ENCODE peak calls at places on chromosomes 12 and 14, in seven cellular contexts. One of them, this sample, is unnamed.

GRCh38 chr12:4477133-4477532 is 31.5 kb upstream of the FGF6 start:
- DNase-seq in heart left ventricle: no peak
- DNase-seq in mesendoderm: no peak
- DNase-seq in psoas muscle: no peak
- DNase-seq in ovary: no peak
- DNase-seq in esophagus squamous epithelium: no peak
- DNase-seq in hepatocyte: no peak
- DNase-seq in this sample: no peak

GRCh38 chr14:20624495-20625070 is 16.9 kb downstream of the OR6S1 start:
- DNase-seq in mesendoderm: peak; percentile 95
- DNase-seq in esophagus squamous epithelium: no peak
- DNase-seq in psoas muscle: peak; percentile 54
- DNase-seq in heart left ventricle: peak; percentile 25
- DNase-seq in hepatocyte: peak; percentile 84
- DNase-seq in ovary: no peak
- DNase-seq in this sample: peak; percentile 73

GRCh38 chr14:87171161-87171560 is 821.8 kb downstream of the GALC start:
- DNase-seq in psoas muscle: no peak
- DNase-seq in mesendoderm: no peak
- DNase-seq in hepatocyte: no peak
- DNase-seq in ovary: no peak
- DNase-seq in heart left ventricle: no peak
- DNase-seq in esophagus squamous epithelium: no peak
- DNase-seq in this sample: no peak

GRCh38 chr12:79299447-79300198 is 391.1 kb downstream of the PAWR start:
- DNase-seq in heart left ventricle: no peak
- DNase-seq in mesendoderm: no peak
- DNase-seq in esophagus squamous epithelium: no peak
- DNase-seq in psoas muscle: no peak
- DNase-seq in hepatocyte: no peak
- DNase-seq in ovary: no peak
- DNase-seq in this sample: no peak

GRCh38 chr12:57066245-57066644 is 12.3 kb downstream of the NEMP1 start:
- DNase-seq in mesendoderm: no peak
- DNase-seq in heart left ventricle: no peak
- DNase-seq in esophagus squamous epithelium: no peak
- DNase-seq in psoas muscle: no peak
- DNase-seq in hepatocyte: no peak
- DNase-seq in ovary: no peak
- DNase-seq in this sample: no peak

GRCh38 chr14:54818201-54819133 is 84.2 kb downstream of the GCH1 start:
- DNase-seq in psoas muscle: no peak
- DNase-seq in hepatocyte: peak; percentile 81
- DNase-seq in mesendoderm: peak; percentile 52
- DNase-seq in heart left ventricle: no peak
- DNase-seq in esophagus squamous epithelium: no peak
- DNase-seq in ovary: no peak
- DNase-seq in this sample: no peak

GRCh38 chr12:96208346-96208745 is 14.2 kb downstream of the ELK3 start:
- DNase-seq in mesendoderm: no peak
- DNase-seq in hepatocyte: no peak
- DNase-seq in esophagus squamous epithelium: no peak
- DNase-seq in heart left ventricle: no peak
- DNase-seq in ovary: no peak
- DNase-seq in psoas muscle: no peak
- DNase-seq in this sample: peak; percentile 55

GRCh38 chr12:11209098-11209497 is 22.4 kb upstream of the TAS2R42 start:
- DNase-seq in psoas muscle: no peak
- DNase-seq in hepatocyte: no peak
- DNase-seq in heart left ventricle: no peak
- DNase-seq in ovary: no peak
- DNase-seq in mesendoderm: peak; percentile 47
- DNase-seq in esophagus squamous epithelium: no peak
- DNase-seq in this sample: no peak

GRCh38 chr12:19461986-19462385 is 22.7 kb downstream of the AEBP2 start:
- DNase-seq in heart left ventricle: no peak
- DNase-seq in psoas muscle: no peak
- DNase-seq in esophagus squamous epithelium: no peak
- DNase-seq in ovary: no peak
- DNase-seq in mesendoderm: no peak
- DNase-seq in hepatocyte: no peak
- DNase-seq in this sample: no peak

GRCh38 chr12:131137836-131138637 is 184.3 kb downstream of the ADGRD1 start:
- DNase-seq in mesendoderm: peak; percentile 5
- DNase-seq in heart left ventricle: no peak
- DNase-seq in hepatocyte: peak; percentile 47
- DNase-seq in ovary: peak; percentile 71
- DNase-seq in psoas muscle: no peak
- DNase-seq in esophagus squamous epithelium: no peak
- DNase-seq in this sample: no peak

GRCh38 chr14:39431416-39432178 is 636 bp downstream of the FBXO33 start:
- DNase-seq in esophagus squamous epithelium: no peak
- DNase-seq in hepatocyte: peak; percentile 70
- DNase-seq in ovary: peak; percentile 66
- DNase-seq in mesendoderm: peak; percentile 65
- DNase-seq in heart left ventricle: peak; percentile 21
- DNase-seq in psoas muscle: peak; percentile 35
- DNase-seq in this sample: peak; percentile 60

GRCh38 chr14:90398315-90398811 is 1.5 kb downstream of the CALM1 start:
- DNase-seq in hepatocyte: peak; percentile 47
- DNase-seq in mesendoderm: peak; percentile 52
- DNase-seq in heart left ventricle: peak; percentile 45
- DNase-seq in psoas muscle: no peak
- DNase-seq in esophagus squamous epithelium: no peak
- DNase-seq in ovary: no peak
- DNase-seq in this sample: no peak

GRCh38 chr12:58443273-58443980 is 476.9 kb downstream of the LRIG3 start:
- DNase-seq in hepatocyte: peak; percentile 26
- DNase-seq in mesendoderm: peak; percentile 67
- DNase-seq in psoas muscle: no peak
- DNase-seq in heart left ventricle: no peak
- DNase-seq in esophagus squamous epithelium: no peak
- DNase-seq in ovary: no peak
- DNase-seq in this sample: no peak

GRCh38 chr14:51828017-51828797 is 32.2 kb upstream of the GNG2 start:
- DNase-seq in ovary: no peak
- DNase-seq in psoas muscle: peak; percentile 33
- DNase-seq in heart left ventricle: no peak
- DNase-seq in hepatocyte: peak; percentile 17
- DNase-seq in esophagus squamous epithelium: no peak
- DNase-seq in mesendoderm: peak; percentile 74
- DNase-seq in this sample: no peak

GRCh38 chr14:37081220-37081619 is 91.2 kb downstream of the SLC25A21 start:
- DNase-seq in heart left ventricle: no peak
- DNase-seq in hepatocyte: no peak
- DNase-seq in psoas muscle: no peak
- DNase-seq in mesendoderm: peak; percentile 57
- DNase-seq in esophagus squamous epithelium: no peak
- DNase-seq in ovary: no peak
- DNase-seq in this sample: no peak

GRCh38 chr12:25458047-25458552 is 95.0 kb downstream of the LMNTD1 start:
- DNase-seq in hepatocyte: no peak
- DNase-seq in esophagus squamous epithelium: no peak
- DNase-seq in psoas muscle: no peak
- DNase-seq in heart left ventricle: no peak
- DNase-seq in mesendoderm: no peak
- DNase-seq in ovary: no peak
- DNase-seq in this sample: no peak

GRCh38 chr14:84643438-84643837 is 886.5 kb upstream of the FLRT2 start:
- DNase-seq in mesendoderm: peak; percentile 46
- DNase-seq in esophagus squamous epithelium: no peak
- DNase-seq in hepatocyte: no peak
- DNase-seq in heart left ventricle: no peak
- DNase-seq in psoas muscle: no peak
- DNase-seq in ovary: no peak
- DNase-seq in this sample: no peak

GRCh38 chr14:105882626-105883025 is 356.2 kb downstream of the TMEM121 start:
- DNase-seq in heart left ventricle: peak; percentile 4
- DNase-seq in psoas muscle: peak; percentile 10
- DNase-seq in hepatocyte: no peak
- DNase-seq in esophagus squamous epithelium: no peak
- DNase-seq in mesendoderm: no peak
- DNase-seq in ovary: peak; percentile 2
- DNase-seq in this sample: no peak

GRCh38 chr12:8780389-8780788 is 42.0 kb upstream of the A2ML1 start:
- DNase-seq in hepatocyte: peak; percentile 57
- DNase-seq in psoas muscle: no peak
- DNase-seq in mesendoderm: peak; percentile 86
- DNase-seq in heart left ventricle: no peak
- DNase-seq in esophagus squamous epithelium: no peak
- DNase-seq in ovary: no peak
- DNase-seq in this sample: no peak

GRCh38 chr14:100072783-100073346 is 7.6 kb downstream of the EVL start:
- DNase-seq in ovary: no peak
- DNase-seq in hepatocyte: no peak
- DNase-seq in mesendoderm: no peak
- DNase-seq in esophagus squamous epithelium: no peak
- DNase-seq in psoas muscle: no peak
- DNase-seq in heart left ventricle: no peak
- DNase-seq in this sample: no peak

GRCh38 chr12:18919826-18920511 is 182.1 kb downstream of the CAPZA3 start:
- DNase-seq in heart left ventricle: no peak
- DNase-seq in psoas muscle: no peak
- DNase-seq in ovary: no peak
- DNase-seq in hepatocyte: peak; percentile 51
- DNase-seq in mesendoderm: no peak
- DNase-seq in esophagus squamous epithelium: no peak
- DNase-seq in this sample: no peak

GRCh38 chr12:57109207-57110160 is 1.7 kb downstream of the STAT6 start:
- DNase-seq in mesendoderm: no peak
- DNase-seq in hepatocyte: no peak
- DNase-seq in esophagus squamous epithelium: no peak
- DNase-seq in heart left ventricle: no peak
- DNase-seq in ovary: no peak
- DNase-seq in psoas muscle: no peak
- DNase-seq in this sample: no peak

GRCh38 chr12:117169548-117169947 is 20.7 kb downstream of the FBXO21 start:
- DNase-seq in heart left ventricle: no peak
- DNase-seq in hepatocyte: no peak
- DNase-seq in ovary: peak; percentile 66
- DNase-seq in psoas muscle: no peak
- DNase-seq in mesendoderm: no peak
- DNase-seq in esophagus squamous epithelium: no peak
- DNase-seq in this sample: no peak
- H3K4me1 ChIP-seq in heart left ventricle: no peaks in the 10 kb centered on the region
- H3K4me1 ChIP-seq in hepatocyte: no peaks in the 10 kb centered on the region
- H3K4me1 ChIP-seq in ovary: no peaks in the 10 kb centered on the region
- H3K4me1 ChIP-seq in psoas muscle: no peaks in the 10 kb centered on the region
- H3K4me1 ChIP-seq in mesendoderm: no peaks in the 10 kb centered on the region
- H3K4me1 ChIP-seq in esophagus squamous epithelium: peaks cover 6% of the 10 kb centered on the region
- H3K4me1 ChIP-seq in this sample: peaks cover 3% of the 10 kb centered on the region

DNA sequence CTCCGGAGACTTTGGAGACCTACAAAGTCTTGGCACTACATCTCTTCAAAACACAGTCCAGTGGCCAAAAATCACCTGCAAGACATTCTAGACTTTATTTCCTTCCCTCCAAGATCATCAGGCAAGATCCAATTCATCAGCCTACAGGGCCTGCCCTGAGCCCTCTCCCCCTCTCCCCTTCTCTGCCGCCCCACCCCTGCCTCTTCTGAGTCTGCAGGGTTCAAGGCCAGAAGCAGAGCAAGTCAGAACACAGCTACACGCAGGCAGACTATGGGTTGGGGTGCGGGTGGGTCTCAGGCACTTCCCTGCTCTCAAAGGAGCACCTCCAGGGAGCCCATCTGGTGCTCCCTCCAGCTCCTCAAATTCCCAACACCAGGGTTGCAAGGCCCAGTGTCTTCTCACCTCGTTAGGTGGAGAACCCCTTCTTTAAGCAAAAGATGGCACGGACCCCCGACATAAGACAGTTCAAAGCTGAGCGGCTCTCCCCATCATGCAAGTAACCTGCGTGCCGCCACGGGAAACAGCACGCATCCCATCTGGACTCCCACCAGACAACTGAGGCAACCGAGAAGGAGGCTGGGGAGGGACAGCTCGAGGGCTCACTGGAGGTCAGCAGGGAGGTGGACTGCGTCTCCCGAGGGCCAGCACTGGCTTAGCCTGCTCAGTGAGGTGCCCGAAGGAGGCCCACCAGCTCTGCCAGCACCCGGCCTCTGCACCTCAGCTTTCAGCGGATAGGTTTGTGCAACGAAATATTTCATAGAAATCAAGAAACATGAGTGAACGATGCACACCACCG is 5.6 kb upstream of the INF2 start:
- DNase-seq in hepatocyte: no peak
- DNase-seq in heart left ventricle: peak; percentile 5
- DNase-seq in esophagus squamous epithelium: no peak
- DNase-seq in mesendoderm: no peak
- DNase-seq in ovary: no peak
- DNase-seq in psoas muscle: no peak
- DNase-seq in this sample: no peak
- H3K4me1 ChIP-seq in hepatocyte: peaks cover 64% of the 10 kb centered on the region
- H3K4me1 ChIP-seq in heart left ventricle: peaks cover 40% of the 10 kb centered on the region
- H3K4me1 ChIP-seq in esophagus squamous epithelium: peaks cover 74% of the 10 kb centered on the region
- H3K4me1 ChIP-seq in mesendoderm: peaks cover 23% of the 10 kb centered on the region
- H3K4me1 ChIP-seq in ovary: peaks cover 20% of the 10 kb centered on the region
- H3K4me1 ChIP-seq in psoas muscle: peaks cover 43% of the 10 kb centered on the region
- H3K4me1 ChIP-seq in this sample: no peaks in the 10 kb centered on the region

GRCh38 chr12:120830052-120830940 is 73.9 kb downstream of the SPPL3 start:
- DNase-seq in psoas muscle: no peak
- DNase-seq in heart left ventricle: no peak
- DNase-seq in mesendoderm: peak; percentile 43
- DNase-seq in ovary: no peak
- DNase-seq in esophagus squamous epithelium: no peak
- DNase-seq in hepatocyte: no peak
- DNase-seq in this sample: no peak
- H3K4me1 ChIP-seq in psoas muscle: peaks cover 47% of the 10 kb centered on the region
- H3K4me1 ChIP-seq in heart left ventricle: peaks cover 17% of the 10 kb centered on the region
- H3K4me1 ChIP-seq in mesendoderm: peaks cover 3% of the 10 kb centered on the region
- H3K4me1 ChIP-seq in ovary: peaks cover 7% of the 10 kb centered on the region
- H3K4me1 ChIP-seq in esophagus squamous epithelium: peaks cover 86% of the 10 kb centered on the region
- H3K4me1 ChIP-seq in hepatocyte: peaks cover 34% of the 10 kb centered on the region
- H3K4me1 ChIP-seq in this sample: peaks cover 69% of the 10 kb centered on the region

DNA sequence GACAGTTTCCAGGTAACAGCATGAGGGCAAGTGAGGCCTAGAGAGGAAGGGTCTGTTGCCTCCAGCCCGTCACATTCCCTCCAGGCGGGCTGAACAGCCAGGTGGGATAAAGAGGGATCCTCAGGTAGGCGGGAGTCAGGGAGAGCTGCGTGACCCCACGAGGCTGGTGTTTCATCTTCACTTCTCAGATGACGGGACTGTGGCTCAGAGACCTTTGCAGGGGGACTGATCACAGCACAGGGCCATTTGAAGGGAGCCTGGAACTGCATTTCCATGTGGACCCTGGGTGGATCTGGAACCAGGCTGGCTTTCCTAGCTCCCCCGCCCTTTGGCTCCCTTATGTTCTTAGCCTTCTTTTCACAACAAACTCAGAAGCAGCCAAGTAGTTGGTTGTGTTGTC is 37.4 kb downstream of the SH2B3 start:
- DNase-seq in esophagus squamous epithelium: no peak
- DNase-seq in heart left ventricle: no peak
- DNase-seq in hepatocyte: no peak
- DNase-seq in mesendoderm: no peak
- DNase-seq in ovary: no peak
- DNase-seq in psoas muscle: no peak
- DNase-seq in this sample: no peak
- H3K4me1 ChIP-seq in esophagus squamous epithelium: peaks cover 96% of the 10 kb centered on the region
- H3K4me1 ChIP-seq in heart left ventricle: peaks cover 49% of the 10 kb centered on the region
- H3K4me1 ChIP-seq in hepatocyte: no peaks in the 10 kb centered on the region
- H3K4me1 ChIP-seq in mesendoderm: peaks cover 4% of the 10 kb centered on the region
- H3K4me1 ChIP-seq in ovary: peaks cover 9% of the 10 kb centered on the region
- H3K4me1 ChIP-seq in psoas muscle: peaks cover 59% of the 10 kb centered on the region
- H3K4me1 ChIP-seq in this sample: peaks cover 95% of the 10 kb centered on the region